ENCODE peak calls at places on chromosome 14, in six cellular contexts. E, D, J, V, Q and F are unnamed samples.

GRCh38 chr14:81990312-81990761 is 456.7 kb upstream of the SEL1L start:
- DNase-seq in J (peak), V (no peak), D (peak), Q (peak), E (peak), F (peak)

GRCh38 chr14:51616724-51617409 is 34.8 kb upstream of the FRMD6 start:
- DNase-seq in Q (no peak), D (peak), J (peak), E (no peak), V (no peak), F (no peak)

GRCh38 chr14:77000340-77001235 is 27.9 kb downstream of the IRF2BPL start:
- DNase-seq in E (no peak), J (peak), D (peak), Q (peak), V (no peak), F (no peak)

GRCh38 chr14:50233335-50234250 is 2.2 kb upstream of the SOS2 start:
- DNase-seq in V (no peak), D (no peak), J (no peak), Q (peak), E (no peak), F (no peak)

GRCh38 chr14:36646664-36647416 is 14.8 kb upstream of the PAX9 start:
- DNase-seq in V (no peak), J (no peak), Q (no peak), D (no peak), E (no peak), F (peak)

GRCh38 chr14:33580221-33580749 is 370.6 kb downstream of the EGLN3 start:
- DNase-seq in V (no peak), E (no peak), D (no peak), Q (no peak), J (no peak), F (no peak)

GRCh38 chr14:22886500-22887259 is 3.7 kb downstream of the REM2 start:
- DNase-seq in D (peak), E (peak), J (peak), V (no peak), Q (peak), F (peak)

GRCh38 chr14:58107947-58108552 is 44.0 kb downstream of the ARMH4 start:
- DNase-seq in Q (peak), V (no peak), D (peak), J (peak), E (peak), F (no peak)

GRCh38 chr14:74660167-74660566 is 48.1 kb upstream of the LTBP2 start:
- DNase-seq in E (no peak), Q (no peak), V (no peak), D (peak), J (no peak), F (no peak)

GRCh38 chr14:75793806-75794205 is 132.8 kb downstream of the TTLL5 start:
- DNase-seq in V (no peak), E (no peak), D (peak), Q (no peak), J (no peak), F (no peak)

GRCh38 chr14:95255487-95255886 is 64.2 kb downstream of the CLMN start:
- DNase-seq in E (peak), D (peak), V (peak), J (peak), Q (peak), F (peak)

GRCh38 chr14:106489112-106489881 is 962.9 kb downstream of the TMEM121 start:
- DNase-seq in E (no peak), V (no peak), Q (no peak), D (no peak), J (no peak), F (no peak)

GRCh38 chr14:50796391-50796790 is 34.6 kb downstream of the NIN start:
- DNase-seq in V (no peak), J (no peak), Q (no peak), D (no peak), E (no peak), F (no peak)

GRCh38 chr14:75399819-75400678 is 27.8 kb upstream of the JDP2 start:
- DNase-seq in D (no peak), Q (peak), E (no peak), J (no peak), V (no peak), F (no peak)

GRCh38 chr14:79279645-79280399 is 931.5 kb downstream of the DIO2 start:
- DNase-seq in E (no peak), V (no peak), J (peak), D (peak), Q (peak), F (peak)

GRCh38 chr14:105168496-105168978 is at the start of gene JAG2:
- DNase-seq in V (no peak), J (no peak), D (no peak), Q (peak), E (peak), F (peak)

GRCh38 chr14:66087231-66087630 is 398.9 kb upstream of the CCDC196 start:
- DNase-seq in Q (peak), E (no peak), D (no peak), J (peak), V (no peak), F (no peak)

GRCh38 chr14:85867450-85867849 is 337.5 kb downstream of the FLRT2 start:
- DNase-seq in V (no peak), E (no peak), D (no peak), Q (peak), J (no peak), F (peak)

GRCh38 chr14:77041837-77042557 is 13.5 kb upstream of the IRF2BPL start:
- DNase-seq in V (no peak), E (no peak), J (peak), D (peak), Q (peak), F (no peak)

GRCh38 chr14:67943947-67944346 is 124.4 kb downstream of the RAD51B start:
- DNase-seq in J (peak), D (peak), V (peak), E (peak), Q (peak), F (peak)

GRCh38 chr14:93959239-93960107 is 16.9 kb downstream of the ASB2 start:
- DNase-seq in E (no peak), D (peak), J (peak), V (peak), Q (peak), F (peak)

GRCh38 chr14:89684139-89684538 is 267.1 kb upstream of the FOXN3 start:
- DNase-seq in D (no peak), E (no peak), V (no peak), Q (no peak), J (no peak), F (no peak)

GRCh38 chr14:63624203-63624602 is 17.5 kb downstream of the WDR89 start:
- DNase-seq in V (no peak), E (no peak), J (no peak), D (no peak), Q (no peak), F (no peak)

GRCh38 chr14:90454041-90455000 is 57.5 kb downstream of the CALM1 start:
- DNase-seq in D (peak), E (peak), V (peak), Q (peak), J (peak), F (peak)

GRCh38 chr14:76491172-76491930 is 115.4 kb downstream of the ESRRB start:
- DNase-seq in E (no peak), D (no peak), J (no peak), Q (no peak), V (no peak), F (no peak)

GRCh38 chr14:66508846-66509621 is 1.1 kb downstream of the GPHN start:
- DNase-seq in E (peak), Q (peak), V (no peak), J (peak), D (peak), F (peak)

GRCh38 chr14:98993818-98994217 is 278.2 kb downstream of the BCL11B start:
- DNase-seq in J (no peak), V (no peak), E (no peak), Q (no peak), D (no peak), F (no peak)

GRCh38 chr14:65502676-65503124 is 90.2 kb downstream of the FUT8 start:
- DNase-seq in Q (no peak), E (no peak), J (peak), V (no peak), D (peak), F (no peak)

GRCh38 chr14:86935241-86935640 is 1057.7 kb downstream of the GALC start:
- DNase-seq in V (no peak), E (no peak), J (no peak), Q (no peak), D (peak), F (no peak)

GRCh38 chr14:73755434-73756014 is 41.3 kb upstream of the PNMA1 start:
- DNase-seq in E (no peak), J (peak), D (no peak), Q (peak), V (no peak), F (no peak)

GRCh38 chr14:96140964-96141363 is 63.7 kb upstream of the BDKRB2 start:
- DNase-seq in E (no peak), Q (no peak), J (no peak), V (no peak), D (no peak), F (no peak)

DNA sequence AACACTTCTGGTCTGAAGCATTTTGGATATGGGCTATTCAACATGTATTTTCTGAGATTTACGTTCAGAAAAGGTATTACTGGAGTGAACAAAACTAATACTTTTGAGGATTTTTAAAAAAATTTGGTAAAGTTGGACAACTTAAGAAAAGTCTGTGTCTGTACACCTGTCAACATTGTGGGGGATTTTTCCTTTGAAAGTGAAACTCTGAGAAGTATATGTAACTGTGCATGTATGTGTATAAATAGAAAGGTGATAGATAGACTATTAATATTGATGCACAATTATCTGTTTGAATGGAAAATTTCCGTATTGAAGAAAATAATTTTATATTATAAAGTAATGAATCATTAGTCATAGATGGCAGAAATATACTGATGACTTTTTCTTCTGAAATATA is 312.8 kb upstream of the MDGA2 start:
- DNase-seq in E (no peak), V (no peak), J (no peak), Q (no peak), D (no peak), F (no peak)
- H2AFZ ChIP-seq in E (no peak), V (no peak), J (no peak), Q (no peak), D (no peak), F (no peak)

DNA sequence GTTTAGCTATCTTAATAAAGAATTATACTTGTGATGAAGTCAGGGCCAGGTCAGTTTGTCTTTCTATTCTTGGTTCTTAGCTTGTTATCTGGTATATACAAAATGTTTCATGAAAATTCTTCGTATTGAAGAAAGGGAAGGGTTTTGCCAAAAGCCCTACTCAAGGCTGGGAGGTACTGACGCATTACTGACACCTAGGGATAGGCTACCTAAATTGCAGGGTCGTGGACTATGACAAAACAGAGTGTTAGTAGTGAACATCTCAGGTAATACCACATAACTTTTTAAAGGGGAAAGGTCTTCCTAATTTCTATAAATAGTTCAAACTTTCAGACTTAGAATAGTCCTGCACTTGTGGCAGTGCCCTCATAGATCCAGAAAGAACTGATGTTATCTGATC is 246.3 kb downstream of the RGS6 start:
- DNase-seq in J (no peak), V (no peak), D (no peak), E (no peak), Q (no peak), F (no peak)
- H3K14ac ChIP-seq in J (no peak), V (no peak), D (no peak), E (no peak), Q (no peak), F (no peak)

GRCh38 chr14:61515436-61516124 is 179.7 kb upstream of the HIF1A start:
- DNase-seq in D (no peak), E (no peak), Q (peak), J (no peak), V (no peak), F (no peak)
- H2AFZ ChIP-seq in D (no peak), E (no peak), Q (no peak), J (no peak), V (no peak), F (no peak)

GRCh38 chr14:20472566-20473206 is 3.5 kb downstream of the PNP start:
- DNase-seq in Q (no peak), E (no peak), D (no peak), V (no peak), J (no peak), F (no peak)
- H3K14ac ChIP-seq in Q (no peak), E (no peak), D (no peak), V (no peak), J (no peak), F (no peak)

GRCh38 chr14:103849151-103850013 is 2.0 kb upstream of the PPP1R13B start:
- DNase-seq in Q (no peak), V (no peak), J (no peak), E (no peak), D (no peak), F (no peak)

GRCh38 chr14:103847439-103847953 is at the start of gene PPP1R13B:
- DNase-seq in E (peak), Q (peak), J (peak), D (peak), V (no peak), F (peak)

GRCh38 chr14:103846569-103847438 is 571 bp downstream of the PPP1R13B start:
- DNase-seq in V (no peak), J (peak), E (no peak), Q (peak), D (no peak), F (peak)

GRCh38 chr14:103848720-103849077 is 1.3 kb upstream of the PPP1R13B start:
- DNase-seq in D (no peak), V (no peak), E (no peak), J (no peak), Q (peak), F (no peak)

GRCh38 chr14:103847954-103848719 is 762 bp upstream of the PPP1R13B start:
- DNase-seq in J (peak), Q (peak), D (no peak), V (no peak), E (no peak), F (peak)
- H2AFZ ChIP-seq in J (peak), Q (peak), D (peak), V (no peak), E (peak), F (no peak)